ENCODE peak calls at places on chromosomes 6 and 20, in nine cellular contexts. X is mesendoderm, I is tibial artery, H is suprapubic skin, W is fibroblast of lung, P is right atrium auricular region, G is thyroid gland, B is mammary epithelial cell, E is brain microvascular endothelial cell. N is an unnamed sample. For H3K36me3, the result is how much of the 10 kb centered on the place peaks cover.

GRCh38 chr6:160767019-160767646 is 65.1 kb downstream of the PLG start:
- DNase-seq in I (peak), W (peak), E (peak), G (peak), H (peak), X (peak), B (peak), P (peak), N (peak)

GRCh38 chr6:138498575-138499302 is 555 bp downstream of the NHSL1 start:
- DNase-seq in H (no peak), I (no peak), W (peak), P (no peak), G (no peak), E (no peak), B (no peak), X (no peak), N (no peak)

GRCh38 chr6:4358414-4359107 is 223.2 kb upstream of the ECI2 start:
- DNase-seq in X (peak), E (peak), B (peak), I (peak), P (peak), W (peak), G (peak), H (peak), N (peak)

GRCh38 chr6:56688521-56688920 is 45.8 kb upstream of the DST start:
- DNase-seq in X (no peak), H (no peak), B (peak), W (no peak), P (no peak), I (no peak), G (no peak), E (no peak), N (no peak)

GRCh38 chr6:10567256-10568041 is 46.3 kb downstream of the GCNT2 start:
- DNase-seq in B (peak), H (peak), W (no peak), X (peak), E (no peak), G (no peak), I (no peak), P (no peak), N (peak)

GRCh38 chr6:170117111-170117972 is 173.5 kb downstream of the DLL1 start:
- DNase-seq in B (no peak), X (no peak), G (no peak), E (no peak), P (no peak), H (peak), W (no peak), I (peak), N (no peak)

GRCh38 chr6:168458101-168458500 is 17.1 kb downstream of the SMOC2 start:
- DNase-seq in I (no peak), G (no peak), E (no peak), X (no peak), H (no peak), W (no peak), B (no peak), P (no peak), N (no peak)

GRCh38 chr20:44394520-44395182 is 39.2 kb downstream of the HNF4A start:
- DNase-seq in W (no peak), E (no peak), X (no peak), P (no peak), B (no peak), H (no peak), G (no peak), I (no peak), N (no peak)

GRCh38 chr6:125207956-125208355 is 54.4 kb downstream of the TPD52L1 start:
- DNase-seq in P (no peak), H (no peak), I (no peak), E (no peak), G (no peak), W (peak), X (no peak), B (peak), N (no peak)

GRCh38 chr6:21801786-21802610 is 208.4 kb downstream of the SOX4 start:
- DNase-seq in G (no peak), W (no peak), B (no peak), X (no peak), H (no peak), E (no peak), I (no peak), P (no peak), N (peak)

GRCh38 chr6:150256618-150257272 is 112.1 kb upstream of the IYD start:
- DNase-seq in B (peak), X (peak), P (no peak), H (no peak), G (no peak), E (no peak), W (peak), I (no peak), N (no peak)

GRCh38 chr6:22081709-22082108 is 215.1 kb downstream of the PRL start:
- DNase-seq in G (no peak), X (no peak), P (no peak), I (no peak), E (no peak), H (no peak), W (no peak), B (no peak), N (no peak)

GRCh38 chr20:1646975-1647431 is 10.6 kb downstream of the SIRPG start:
- DNase-seq in B (no peak), X (no peak), I (no peak), H (no peak), E (no peak), W (no peak), G (no peak), P (peak), N (no peak)

GRCh38 chr6:14126250-14126649 is 8.7 kb downstream of the CD83 start:
- DNase-seq in G (no peak), B (no peak), X (no peak), E (no peak), H (no peak), I (no peak), P (no peak), W (no peak), N (no peak)

GRCh38 chr20:1657556-1658334 is at the start of gene SIRPG:
- DNase-seq in P (no peak), E (no peak), G (no peak), H (no peak), X (no peak), W (no peak), B (no peak), I (no peak), N (no peak)

GRCh38 chr6:106411643-106412200 is 51.2 kb downstream of the CRYBG1 start:
- DNase-seq in B (no peak), G (no peak), I (no peak), E (no peak), P (no peak), X (peak), W (no peak), H (no peak), N (no peak)

GRCh38 chr6:142737368-142738060 is 207.5 kb downstream of the HIVEP2 start:
- DNase-seq in H (no peak), E (no peak), B (no peak), I (no peak), G (no peak), X (peak), P (no peak), W (no peak), N (no peak)

GRCh38 chr6:133130863-133131262 is 110.3 kb upstream of the EYA4 start:
- DNase-seq in G (peak), P (peak), H (no peak), B (peak), E (no peak), X (peak), W (peak), I (no peak), N (no peak)

GRCh38 chr6:84220809-84221409 is 6.5 kb downstream of the CEP162 start:
- DNase-seq in X (peak), E (no peak), H (no peak), B (peak), G (no peak), W (no peak), I (no peak), P (no peak), N (no peak)

GRCh38 chr20:60008130-60008808 is 50.0 kb downstream of the CDH26 start:
- DNase-seq in X (no peak), E (no peak), I (no peak), H (no peak), P (no peak), W (no peak), B (no peak), G (no peak), N (no peak)

GRCh38 chr6:124441430-124441829 is 520.8 kb upstream of the RNF217 start:
- DNase-seq in H (no peak), W (no peak), E (no peak), B (no peak), X (no peak), I (no peak), G (peak), P (no peak), N (no peak)

GRCh38 chr20:6017467-6017866 is 36.4 kb downstream of the LRRN4 start:
- DNase-seq in H (no peak), P (no peak), I (no peak), W (no peak), G (no peak), E (no peak), X (no peak), B (no peak), N (no peak)

DNA sequence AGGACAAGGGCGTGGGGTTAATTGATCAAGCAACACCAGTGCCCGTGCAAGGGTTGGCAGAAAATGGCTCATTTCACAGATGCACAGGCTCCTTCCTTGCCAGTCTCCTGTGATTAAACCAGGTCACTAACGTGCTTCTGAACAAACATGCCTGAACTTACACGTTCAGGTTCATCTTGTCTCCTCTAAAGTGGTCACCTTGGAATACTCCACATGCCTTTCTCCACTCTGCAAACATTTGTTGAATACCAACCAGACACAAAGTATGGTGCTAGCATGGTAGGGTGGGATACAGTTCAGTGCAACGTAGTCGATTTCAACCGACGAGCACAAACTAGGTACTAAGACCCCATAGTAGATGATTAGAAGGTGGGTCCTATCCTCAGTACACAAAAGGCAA is 72.6 kb upstream of the PTPRT start:
- DNase-seq in P (no peak), B (no peak), H (no peak), W (no peak), G (no peak), I (no peak), X (no peak), E (no peak), N (no peak)
- H3K36me3 ChIP-seq in P (under half), B (under half), H (under half), W (under half), G (under half), I (under half), X (under half), E (under half), N (under half)

GRCh38 chr6:31531162-31531561 is 2.4 kb downstream of the MCCD1 start:
- DNase-seq in I (no peak), X (no peak), H (no peak), W (no peak), B (no peak), P (no peak), G (no peak), E (no peak), N (no peak)

GRCh38 chr6:31528821-31529328 is at the start of gene MCCD1:
- DNase-seq in B (no peak), H (no peak), P (no peak), E (no peak), G (no peak), X (no peak), W (no peak), I (no peak), N (no peak)

GRCh38 chr6:31530659-31531058 is 1.9 kb downstream of the MCCD1 start:
- DNase-seq in E (no peak), H (no peak), P (no peak), W (no peak), I (no peak), X (no peak), G (no peak), B (no peak), N (no peak)

GRCh38 chr6:31528307-31528777 is 420 bp upstream of the MCCD1 start:
- DNase-seq in X (no peak), B (no peak), W (no peak), G (no peak), P (no peak), E (no peak), H (no peak), I (no peak), N (no peak)

GRCh38 chr6:31529329-31530150 is 778 bp downstream of the MCCD1 start:
- DNase-seq in I (no peak), E (no peak), W (no peak), H (no peak), X (peak), P (no peak), B (no peak), G (no peak), N (peak)
- H3K36me3 ChIP-seq in I (half or more), E (under half), W (under half), H (half or more), X (under half), P (half or more), B (under half), G (under half), N (half or more)

GRCh38 chr6:36856277-36856676 is 17.0 kb upstream of the CPNE5 start:
- DNase-seq in B (no peak), P (no peak), I (no peak), X (no peak), G (peak), E (no peak), W (no peak), H (no peak), N (no peak)
- H3K36me3 ChIP-seq in B (under half), P (under half), I (under half), X (under half), G (under half), E (under half), W (under half), H (under half), N (half or more)

GRCh38 chr6:17630511-17631073 is 30.5 kb downstream of the FAM8A1 start:
- DNase-seq in H (no peak), G (peak), I (no peak), X (no peak), P (no peak), B (no peak), E (peak), W (no peak), N (no peak)
- H3K36me3 ChIP-seq in H (half or more), G (under half), I (under half), X (under half), P (under half), B (under half), E (under half), W (under half), N (half or more)

DNA sequence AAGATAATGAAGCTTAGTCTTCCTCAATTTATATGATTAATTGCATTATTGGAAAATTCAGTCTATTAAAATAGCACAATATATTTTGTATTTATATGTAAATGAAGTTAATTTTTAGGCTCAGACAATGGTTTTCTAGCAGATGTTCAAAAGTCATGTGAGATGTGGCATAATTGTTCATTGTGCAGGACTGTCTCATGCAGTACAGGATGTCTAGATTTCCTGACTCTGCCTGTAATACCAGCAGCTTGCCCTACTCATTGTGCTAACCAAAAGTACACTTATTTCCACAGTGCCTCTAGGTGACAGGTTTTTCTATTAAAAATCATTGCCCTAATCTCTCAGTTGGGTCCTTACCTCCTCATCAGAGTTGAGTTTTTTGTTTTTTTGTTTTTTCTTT is 12.4 kb downstream of the RALGAPB start:
- DNase-seq in E (no peak), H (no peak), G (no peak), B (no peak), W (no peak), P (no peak), I (no peak), X (no peak), N (no peak)
- H3K36me3 ChIP-seq in E (under half), H (under half), G (under half), B (under half), W (under half), P (under half), I (under half), X (under half), N (under half)